ENCODE peak calls at places on chromosomes 4 and X, in four cellular contexts. H is spleen, A is psoas muscle, Q is small intestine. E is an unnamed sample.
A peak's percentile ranks its signal among the peaks of the same experiment; 100 is the strongest.

GRCh38 chr4:110643096-110643495 is 20.2 kb upstream of the PITX2 start:
- DNase-seq in H (no peak), A (no peak), Q (no peak), E (no peak)

GRCh38 chrX:10135561-10136399 is 21.0 kb upstream of the CLCN4 start:
- DNase-seq in H (no peak), A (no peak), Q (no peak), E (no peak)

GRCh38 chrX:103175944-103176753 is 38.8 kb upstream of the BEX4 start:
- DNase-seq in H (no peak), A (peak; percentile 55), Q (peak; percentile 24), E (peak; percentile 62)

GRCh38 chrX:20729421-20729820 is 462.7 kb upstream of the RPS6KA3 start:
- DNase-seq in H (no peak), A (no peak), Q (no peak), E (no peak)

GRCh38 chr4:1297456-1298325 is 8.0 kb downstream of the MAEA start:
- DNase-seq in H (peak; percentile 69), A (peak; percentile 42), Q (no peak), E (peak; percentile 32)

GRCh38 chr4:120156115-120156718 is 89.6 kb upstream of the MAD2L1 start:
- DNase-seq in H (no peak), A (no peak), Q (peak; percentile 58), E (no peak)

GRCh38 chrX:105823092-105823454 is 734 bp downstream of the NRK start:
- DNase-seq in H (peak; percentile 29), A (no peak), Q (no peak), E (no peak)

GRCh38 chrX:107716045-107716684 is 59.4 kb downstream of the TSC22D3 start:
- DNase-seq in H (peak; percentile 85), A (peak; percentile 67), Q (no peak), E (peak; percentile 73)

GRCh38 chrX:110241816-110242215 is 76.1 kb downstream of the AMMECR1 start:
- DNase-seq in H (no peak), A (no peak), Q (no peak), E (no peak)

GRCh38 chr4:3858046-3858730 is 92.0 kb downstream of the ADRA2C start:
- DNase-seq in H (no peak), A (peak; percentile 30), Q (no peak), E (no peak)

GRCh38 chrX:53686151-53686885 is at the start of gene HUWE1:
- DNase-seq in H (peak; percentile 95), A (peak; percentile 87), Q (peak; percentile 58), E (peak; percentile 86)

GRCh38 chr4:169159614-169160013 is 111.1 kb downstream of the SH3RF1 start:
- DNase-seq in H (no peak), A (no peak), Q (no peak), E (no peak)

GRCh38 chr4:105280338-105280809 is 133.7 kb downstream of the TET2 start:
- DNase-seq in H (no peak), A (no peak), Q (no peak), E (no peak)

GRCh38 chr4:87068591-87069021 is 133.8 kb downstream of the AFF1 start:
- DNase-seq in H (no peak), A (no peak), Q (no peak), E (no peak)

GRCh38 chr4:81215936-81216335 is 914 bp upstream of the PRKG2 start:
- DNase-seq in H (no peak), A (no peak), Q (no peak), E (no peak)

GRCh38 chrX:39823848-39824247 is 273.9 kb downstream of the BCOR start:
- DNase-seq in H (no peak), A (peak; percentile 19), Q (no peak), E (no peak)

GRCh38 chrX:29431895-29432294 is 783.5 kb upstream of the MAGEB2 start:
- DNase-seq in H (no peak), A (no peak), Q (no peak), E (no peak)

GRCh38 chrX:31036895-31037294 is 34.9 kb downstream of the FTHL17 start:
- DNase-seq in H (no peak), A (no peak), Q (peak; percentile 51), E (no peak)

GRCh38 chrX:129842510-129843208 is 1.0 kb downstream of the ZDHHC9 start:
- DNase-seq in H (peak; percentile 77), A (peak; percentile 54), Q (peak; percentile 70), E (peak; percentile 77)

GRCh38 chr4:140150886-140151699 is 2.9 kb downstream of the MAML3 start:
- DNase-seq in H (peak; percentile 95), A (peak; percentile 92), Q (peak; percentile 89), E (peak; percentile 94)

DNA sequence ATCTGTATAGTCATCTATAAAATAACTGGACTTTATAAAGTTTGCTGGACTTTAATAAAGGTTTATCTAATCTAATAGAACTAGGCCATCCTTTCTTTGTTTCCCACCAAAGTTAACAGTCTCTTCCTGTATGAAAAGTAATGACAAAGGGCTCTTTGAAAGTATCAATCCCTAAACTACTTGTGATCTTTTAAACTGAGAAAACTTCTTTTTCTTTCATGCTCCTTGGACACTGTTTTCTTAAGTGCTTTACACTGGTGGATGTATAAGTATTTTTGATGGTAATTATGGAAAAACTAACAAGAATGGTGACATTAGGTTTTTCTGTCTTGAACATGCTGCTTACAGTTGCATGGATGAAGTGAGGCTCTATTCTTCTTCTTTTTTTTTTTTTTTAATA is 2.4 kb upstream of the ZFX start:
- DNase-seq in H (no peak), A (no peak), Q (no peak), E (no peak)
- H3K27ac ChIP-seq in H (peak overlapping the region; percentile 96), A (peak overlapping the region; percentile 98), Q (no peak overlapping the region), E (peak overlapping the region; percentile 26)

GRCh38 chr4:24561438-24562139 is 22.8 kb downstream of the DHX15 start:
- DNase-seq in H (no peak), A (no peak), Q (no peak), E (no peak)

GRCh38 chr4:24559032-24559821 is 25.1 kb downstream of the DHX15 start:
- DNase-seq in H (no peak), A (no peak), Q (no peak), E (no peak)

GRCh38 chr4:24560770-24561415 is 23.5 kb downstream of the DHX15 start:
- DNase-seq in H (no peak), A (no peak), Q (no peak), E (no peak)

GRCh38 chr4:24557036-24558022 is 27.0 kb downstream of the DHX15 start:
- DNase-seq in H (no peak), A (no peak), Q (peak; percentile 60), E (no peak)

DNA sequence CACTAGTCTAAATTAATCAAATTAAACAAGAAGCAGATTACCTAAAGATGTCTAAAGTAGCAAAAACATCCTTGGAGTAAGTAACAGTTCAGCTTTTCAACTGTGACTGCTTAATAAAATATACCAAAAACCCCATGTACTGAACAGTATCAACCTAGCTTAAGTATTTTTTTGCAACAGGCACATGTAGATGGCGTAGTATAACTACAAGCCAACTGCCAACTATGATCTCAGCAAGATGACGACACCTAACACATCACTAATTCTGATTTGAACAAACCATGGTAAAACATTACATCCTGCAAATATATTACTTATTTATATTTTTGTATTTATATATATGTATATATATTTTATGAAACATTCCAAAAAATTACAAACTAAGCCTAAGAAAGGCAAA is 24.5 kb downstream of the DHX15 start:
- DNase-seq in H (no peak), A (no peak), Q (no peak), E (no peak)
- H3K4me1 ChIP-seq in H (peaks cover 64% of the 10 kb centered on the region), A (peaks cover 58% of the 10 kb centered on the region), Q (no peaks in the 10 kb centered on the region), E (peaks cover 6% of the 10 kb centered on the region)

GRCh38 chr4:38210396-38211114 is 250.4 kb downstream of the PTTG2 start:
- DNase-seq in H (no peak), A (no peak), Q (no peak), E (no peak)
- H3K27ac ChIP-seq in H (peak overlapping the region; percentile 63), A (no peak overlapping the region), Q (peak overlapping the region; percentile 17), E (peak overlapping the region; percentile 99)

GRCh38 chr4:77062856-77063255 is 12.9 kb downstream of the CCNI start:
- DNase-seq in H (no peak), A (no peak), Q (no peak), E (no peak)

GRCh38 chr4:77065382-77065781 is 10.4 kb downstream of the CCNI start:
- DNase-seq in H (no peak), A (no peak), Q (no peak), E (no peak)
- H3K4me1 ChIP-seq in H (peaks cover 24% of the 10 kb centered on the region), A (peaks cover 14% of the 10 kb centered on the region), Q (no peaks in the 10 kb centered on the region), E (no peaks in the 10 kb centered on the region)

GRCh38 chrX:50617183-50617582 is 146.6 kb upstream of the DGKK start:
- DNase-seq in H (no peak), A (no peak), Q (no peak), E (no peak)

GRCh38 chrX:50615570-50616158 is 145.0 kb upstream of the DGKK start:
- DNase-seq in H (no peak), A (no peak), Q (no peak), E (no peak)

GRCh38 chrX:50614460-50614859 is 143.8 kb upstream of the DGKK start:
- DNase-seq in H (no peak), A (no peak), Q (no peak), E (no peak)

GRCh38 chrX:50609796-50610195 is 139.2 kb upstream of the DGKK start:
- DNase-seq in H (no peak), A (no peak), Q (no peak), E (no peak)

GRCh38 chrX:50613846-50614245 is 143.2 kb upstream of the DGKK start:
- DNase-seq in H (no peak), A (no peak), Q (no peak), E (no peak)
- H3K27ac ChIP-seq in H (no peak overlapping the region), A (no peak overlapping the region), Q (no peak overlapping the region), E (no peak overlapping the region)

GRCh38 chr4:145907827-145908226 is 30.8 kb downstream of the ZNF827 start:
- DNase-seq in H (no peak), A (no peak), Q (no peak), E (no peak)
- H3K4me1 ChIP-seq in H (peaks cover 31% of the 10 kb centered on the region), A (peaks cover 44% of the 10 kb centered on the region), Q (peaks cover 6% of the 10 kb centered on the region), E (peaks cover 7% of the 10 kb centered on the region)